ENCODE peak calls at places on chromosomes 13 and 19, in seven cellular contexts. V, R, D, J, M, Q and K are unnamed samples.

GRCh38 chr13:83377486-83377885 is 504.8 kb downstream of the SLITRK1 start:
- DNase-seq in V (no peak), R (no peak), D (no peak), J (no peak), M (no peak), Q (no peak), K (no peak)

GRCh38 chr19:44575116-44575700 is 38.2 kb upstream of the IGSF23 start:
- DNase-seq in V (no peak), R (no peak), D (no peak), J (peak), M (no peak), Q (no peak), K (no peak)

GRCh38 chr19:41039806-41040205 is 48.4 kb upstream of the CYP2A13 start:
- DNase-seq in V (no peak), R (no peak), D (no peak), J (no peak), M (no peak), Q (no peak), K (no peak)

GRCh38 chr13:110890279-110891150 is 24.4 kb downstream of the ANKRD10 start:
- DNase-seq in V (no peak), R (no peak), D (no peak), J (no peak), M (no peak), Q (no peak), K (no peak)

GRCh38 chr13:89688908-89689307 is 1658.6 kb upstream of the MIR17HG start:
- DNase-seq in V (no peak), R (no peak), D (peak), J (no peak), M (no peak), Q (no peak), K (peak)

GRCh38 chr19:34347561-34348165 is 17.3 kb upstream of the GPI start:
- DNase-seq in V (no peak), R (no peak), D (no peak), J (peak), M (no peak), Q (no peak), K (no peak)

GRCh38 chr13:21584973-21585592 is 18.9 kb downstream of the MICU2 start:
- DNase-seq in V (no peak), R (no peak), D (no peak), J (no peak), M (no peak), Q (no peak), K (no peak)

GRCh38 chr19:34757441-34757840 is 15.6 kb downstream of the ZNF599 start:
- DNase-seq in V (no peak), R (no peak), D (no peak), J (no peak), M (no peak), Q (no peak), K (no peak)

GRCh38 chr19:51422053-51422448 is 4.6 kb upstream of the SIGLEC10 start:
- DNase-seq in V (peak), R (peak), D (no peak), J (peak), M (peak), Q (peak), K (no peak)

GRCh38 chr19:36152061-36152885 is at the start of gene COX7A1:
- DNase-seq in V (no peak), R (peak), D (no peak), J (no peak), M (peak), Q (no peak), K (no peak)

GRCh38 chr13:105665284-105665683 is 870.2 kb downstream of the EFNB2 start:
- DNase-seq in V (no peak), R (no peak), D (no peak), J (no peak), M (no peak), Q (no peak), K (no peak)

GRCh38 chr19:13007292-13008045 is 12.2 kb downstream of the NFIX start:
- DNase-seq in V (no peak), R (peak), D (no peak), J (no peak), M (no peak), Q (no peak), K (no peak)

GRCh38 chr19:19416280-19416679 is 10.8 kb downstream of the GATAD2A start:
- DNase-seq in V (no peak), R (no peak), D (no peak), J (no peak), M (no peak), Q (no peak), K (no peak)

GRCh38 chr19:44003461-44004134 is 841 bp downstream of the ZNF230 start:
- DNase-seq in V (no peak), R (no peak), D (no peak), J (peak), M (no peak), Q (no peak), K (no peak)

GRCh38 chr19:5086232-5086631 is 117.3 kb downstream of the KDM4B start:
- DNase-seq in V (no peak), R (no peak), D (no peak), J (no peak), M (no peak), Q (no peak), K (no peak)

GRCh38 chr13:37495046-37495445 is 103.5 kb downstream of the POSTN start:
- DNase-seq in V (no peak), R (no peak), D (no peak), J (peak), M (no peak), Q (no peak), K (no peak)

GRCh38 chr13:99123101-99124045 is 77.3 kb upstream of the UBAC2 start:
- DNase-seq in V (no peak), R (no peak), D (no peak), J (no peak), M (no peak), Q (no peak), K (no peak)

GRCh38 chr13:106083620-106084350 is 451.7 kb downstream of the EFNB2 start:
- DNase-seq in V (no peak), R (no peak), D (peak), J (peak), M (peak), Q (no peak), K (peak)

GRCh38 chr19:15790096-15790495 is 2.6 kb downstream of the OR10H5 start:
- DNase-seq in V (no peak), R (no peak), D (no peak), J (no peak), M (no peak), Q (no peak), K (no peak)

GRCh38 chr19:2337329-2337707 is 8.8 kb downstream of the SPPL2B start:
- DNase-seq in V (no peak), R (peak), D (peak), J (peak), M (peak), Q (no peak), K (no peak)

GRCh38 chr19:30521937-30522336 is 149.8 kb downstream of the ZNF536 start:
- DNase-seq in V (no peak), R (no peak), D (no peak), J (no peak), M (no peak), Q (no peak), K (no peak)

GRCh38 chr13:40987606-40988280 is 31.4 kb downstream of the ELF1 start:
- DNase-seq in V (no peak), R (no peak), D (no peak), J (no peak), M (no peak), Q (no peak), K (no peak)

GRCh38 chr13:51221674-51222509 is at the start of gene FAM124A:
- DNase-seq in V (peak), R (peak), D (peak), J (no peak), M (peak), Q (peak), K (peak)

GRCh38 chr19:45691516-45692186 is at the start of gene SNRPD2:
- DNase-seq in V (peak), R (peak), D (peak), J (peak), M (peak), Q (peak), K (peak)

GRCh38 chr19:5406816-5407215 is 48.4 kb upstream of the ZNRF4 start:
- DNase-seq in V (no peak), R (no peak), D (no peak), J (no peak), M (no peak), Q (no peak), K (no peak)

GRCh38 chr19:4443966-4444764 is 13.4 kb downstream of the UBXN6 start:
- DNase-seq in V (no peak), R (no peak), D (no peak), J (no peak), M (no peak), Q (no peak), K (no peak)